ENCODE peak calls at places on chromosomes 5 and 9, in four cellular contexts. Y, L, T and D are unnamed samples.

GRCh38 chr9:83936523-83936922 is 15.3 kb upstream of the KIF27 start:
- DNase-seq in Y (no peak), L (no peak), T (no peak), D (no peak)

GRCh38 chr5:82297711-82298110 is 19.6 kb upstream of the RPS23 start:
- DNase-seq in Y (no peak), L (no peak), T (no peak), D (no peak)

GRCh38 chr5:129820-130219 is 37.9 kb downstream of the PLEKHG4B start:
- DNase-seq in Y (no peak), L (no peak), T (no peak), D (no peak)

GRCh38 chr5:177189965-177190364 is 56.4 kb downstream of the NSD1 start:
- DNase-seq in Y (no peak), L (no peak), T (no peak), D (no peak)

GRCh38 chr9:95031711-95032461 is 285.6 kb downstream of the FANCC start:
- DNase-seq in Y (peak), L (no peak), T (no peak), D (no peak)

GRCh38 chr9:93233033-93233432 is 49.1 kb downstream of the WNK2 start:
- DNase-seq in Y (no peak), L (no peak), T (no peak), D (no peak)

GRCh38 chr9:26850995-26851394 is 41.6 kb downstream of the CAAP1 start:
- DNase-seq in Y (no peak), L (no peak), T (no peak), D (no peak)

GRCh38 chr9:136329211-136329627 is 1.9 kb downstream of the GPSM1 start:
- DNase-seq in Y (no peak), L (no peak), T (no peak), D (no peak)

GRCh38 chr9:129489838-129490582 is 130.9 kb downstream of the C9orf50 start:
- DNase-seq in Y (no peak), L (no peak), T (no peak), D (no peak)

GRCh38 chr5:141934099-141934844 is 10.6 kb downstream of the DELE1 start:
- DNase-seq in Y (peak), L (no peak), T (no peak), D (no peak)

GRCh38 chr9:133071484-133072150 is 9.8 kb downstream of the CEL start:
- DNase-seq in Y (no peak), L (no peak), T (no peak), D (no peak)

GRCh38 chr5:175922192-175922885 is 45.8 kb downstream of the THOC3 start:
- DNase-seq in Y (no peak), L (no peak), T (no peak), D (no peak)

GRCh38 chr5:132953710-132954109 is 9.7 kb downstream of the AFF4 start:
- DNase-seq in Y (no peak), L (no peak), T (no peak), D (no peak)

GRCh38 chr9:121720992-121721350 is 69.5 kb downstream of the DAB2IP start:
- DNase-seq in Y (no peak), L (no peak), T (no peak), D (no peak)